ENCODE peak calls at places on chromosomes 5 and 9, in eight cellular contexts. U is osteoblast, R is glutamatergic neuron, W is hippocampal formation, C is A549, Q is T follicular helper cell, P is foreskin fibroblast, J is NAMALWA. K is an unnamed sample.

GRCh38 chr9:121853617-121854395 is 202.4 kb downstream of the DAB2IP start:
- DNase-seq in J (no peak), P (no peak), U (no peak), R (no peak), W (no peak), Q (no peak), C (no peak), K (no peak)

GRCh38 chr9:128771094-128771721 is 519 bp downstream of the ZER1 start:
- DNase-seq in J (peak), Q (no peak), R (peak), C (no peak), U (peak), W (no peak), P (peak), K (no peak)

GRCh38 chr9:130791279-130791894 is 43.7 kb upstream of the ABL1 start:
- DNase-seq in U (no peak), W (no peak), Q (no peak), J (no peak), P (no peak), C (no peak), R (no peak), K (no peak)

GRCh38 chr5:35830587-35830986 is 26.1 kb upstream of the IL7R start:
- DNase-seq in P (no peak), Q (no peak), U (no peak), C (no peak), J (no peak), W (no peak), R (no peak), K (no peak)

GRCh38 chr5:71924325-71924724 is 182.9 kb upstream of the MAP1B start:
- DNase-seq in P (no peak), J (no peak), U (no peak), W (no peak), C (no peak), Q (no peak), R (no peak), K (no peak)

GRCh38 chr5:64229163-64229774 is 63.6 kb downstream of the RNF180 start:
- DNase-seq in Q (no peak), C (peak), W (no peak), J (peak), R (no peak), U (peak), P (peak), K (no peak)

GRCh38 chr9:38355526-38356120 is 36.9 kb upstream of the ALDH1B1 start:
- DNase-seq in Q (no peak), W (no peak), U (no peak), R (no peak), J (no peak), P (no peak), C (no peak), K (no peak)

GRCh38 chr5:96257904-96258303 is 175.1 kb downstream of the PCSK1 start:
- DNase-seq in W (no peak), Q (no peak), J (no peak), R (no peak), P (peak), C (no peak), U (peak), K (no peak)

GRCh38 chr9:27529316-27530278 is at the start of gene MOB3B:
- DNase-seq in C (peak), W (peak), Q (peak), P (peak), R (peak), J (peak), U (peak), K (peak)

GRCh38 chr9:95515272-95516113 is 1.3 kb downstream of the PTCH1 start:
- DNase-seq in Q (no peak), J (no peak), P (peak), U (peak), R (peak), W (no peak), C (no peak), K (peak)

GRCh38 chr9:33233659-33234335 is 6.2 kb upstream of the SPINK4 start:
- DNase-seq in Q (no peak), R (no peak), U (peak), P (peak), W (no peak), C (peak), J (no peak), K (no peak)

GRCh38 chr9:136349546-136349945 is 14.0 kb downstream of the DNLZ start:
- DNase-seq in W (no peak), R (no peak), J (no peak), C (no peak), U (no peak), P (no peak), Q (no peak), K (no peak)

GRCh38 chr9:129595323-129595741 is 25.6 kb downstream of the C9orf50 start:
- DNase-seq in Q (no peak), J (no peak), W (no peak), P (peak), U (peak), R (no peak), C (no peak), K (no peak)

GRCh38 chr5:392431-392988 is 50.5 kb upstream of the EXOC3 start:
- DNase-seq in C (no peak), U (peak), P (peak), W (no peak), J (peak), R (no peak), Q (peak), K (peak)

GRCh38 chr9:38000735-38001134 is 68.3 kb downstream of the SHB start:
- DNase-seq in C (no peak), R (no peak), J (no peak), P (no peak), U (peak), W (no peak), Q (no peak), K (no peak)

GRCh38 chr5:96335873-96336272 is 97.2 kb downstream of the PCSK1 start:
- DNase-seq in U (no peak), P (no peak), Q (no peak), C (no peak), R (no peak), W (no peak), J (no peak), K (no peak)

GRCh38 chr9:124658165-124659017 is 112.7 kb downstream of the NR6A1 start:
- DNase-seq in Q (no peak), P (peak), R (peak), W (peak), C (peak), U (peak), J (peak), K (peak)